ENCODE peak calls at places on chromosome 22, in seven cellular contexts. T is sigmoid colon, M is IMR-90, D is stomach, W is adrenal gland, I is body of pancreas, C is right lobe of liver. N is an unnamed sample.
A peak's percentile ranks its signal among the peaks of the same experiment; 100 is the strongest.

GRCh38 chr22:39294571-39295468 is 24.6 kb downstream of the RPL3 start:
- DNase-seq in D (no peak), C (no peak), W (no peak), M (no peak), T (no peak), I (no peak), N (no peak)

GRCh38 chr22:49324527-49325491 is 502.9 kb downstream of the BRD1 start:
- DNase-seq in T (no peak), D (peak; percentile 22), W (no peak), M (no peak), C (peak; percentile 16), I (no peak), N (peak; percentile 61)

GRCh38 chr22:47626428-47627390 is 864.3 kb downstream of the TBC1D22A start:
- DNase-seq in W (no peak), C (no peak), D (no peak), I (no peak), M (no peak), T (peak; percentile 28), N (peak; percentile 11)

GRCh38 chr22:48895831-48896765 is 931.6 kb downstream of the BRD1 start:
- DNase-seq in I (no peak), M (no peak), W (no peak), C (no peak), T (no peak), D (no peak), N (peak; percentile 60)

GRCh38 chr22:41028841-41029240 is 63.6 kb upstream of the EP300 start:
- DNase-seq in I (no peak), D (no peak), T (no peak), W (peak; percentile 19), C (no peak), M (peak; percentile 94), N (no peak)

GRCh38 chr22:20412474-20413216 is 18.7 kb downstream of the ZNF74 start:
- DNase-seq in D (no peak), M (no peak), I (no peak), W (no peak), T (peak; percentile 20), C (no peak), N (peak; percentile 45)

GRCh38 chr22:47625013-47625385 is 862.5 kb downstream of the TBC1D22A start:
- DNase-seq in I (no peak), C (no peak), T (peak; percentile 36), M (no peak), W (no peak), D (no peak), N (no peak)

GRCh38 chr22:49905465-49905864 is 12.8 kb downstream of the ALG12 start:
- DNase-seq in W (no peak), M (no peak), T (no peak), C (no peak), D (no peak), I (no peak), N (no peak)

GRCh38 chr22:39087881-39088687 is 9.0 kb upstream of the APOBEC3H start:
- DNase-seq in C (no peak), M (no peak), I (no peak), T (peak; percentile 74), D (no peak), W (peak; percentile 52), N (no peak)

GRCh38 chr22:17477401-17477833 is 85.9 kb upstream of the SLC25A18 start:
- DNase-seq in C (no peak), D (no peak), T (peak; percentile 82), W (peak; percentile 10), I (peak; percentile 30), M (no peak), N (no peak)

GRCh38 chr22:30340911-30341685 is 14.4 kb upstream of the TBC1D10A start:
- DNase-seq in I (no peak), M (no peak), C (no peak), D (no peak), T (peak; percentile 77), W (peak; percentile 86), N (no peak)

GRCh38 chr22:38429460-38430128 is 25.4 kb downstream of the KCNJ4 start:
- DNase-seq in I (no peak), W (no peak), T (no peak), M (peak; percentile 13), D (no peak), C (no peak), N (no peak)

GRCh38 chr22:50305658-50306566 is 1.5 kb downstream of the PLXNB2 start:
- DNase-seq in I (peak; percentile 80), M (peak; percentile 95), C (peak; percentile 90), W (peak; percentile 97), T (peak; percentile 93), D (peak; percentile 88), N (peak; percentile 83)

GRCh38 chr22:42796081-42796480 is 61.0 kb downstream of the ARFGAP3 start:
- DNase-seq in T (no peak), I (no peak), D (no peak), W (no peak), C (no peak), M (no peak), N (peak; percentile 83)

GRCh38 chr22:29768052-29768680 is 997 bp downstream of the UQCR10 start:
- DNase-seq in T (no peak), M (no peak), W (no peak), C (no peak), I (no peak), D (no peak), N (no peak)

GRCh38 chr22:30880181-30880601 is 88.4 kb downstream of the MORC2 start:
- DNase-seq in I (no peak), C (peak; percentile 10), M (no peak), D (no peak), W (no peak), T (no peak), N (no peak)

GRCh38 chr22:50252081-50253045 is 1.3 kb upstream of the HDAC10 start:
- DNase-seq in C (peak; percentile 82), T (peak; percentile 89), W (peak; percentile 85), M (peak; percentile 52), I (peak; percentile 83), D (peak; percentile 84), N (peak; percentile 96)

GRCh38 chr22:40829131-40829530 is 10.0 kb upstream of the SLC25A17 start:
- DNase-seq in I (no peak), W (no peak), T (no peak), D (no peak), C (no peak), M (no peak), N (no peak)

GRCh38 chr22:32579533-32580220 is 105.1 kb downstream of the FBXO7 start:
- DNase-seq in T (no peak), I (no peak), D (no peak), C (peak; percentile 74), M (peak; percentile 69), W (peak; percentile 22), N (peak; percentile 78)

GRCh38 chr22:44220727-44221680 is 40.3 kb downstream of the PARVG start:
- DNase-seq in D (no peak), T (peak; percentile 20), C (no peak), W (no peak), I (no peak), M (no peak), N (peak; percentile 5)

GRCh38 chr22:23836692-23837495 is 1.9 kb downstream of the DERL3 start:
- DNase-seq in D (no peak), W (no peak), M (no peak), C (peak; percentile 16), T (peak; percentile 62), I (no peak), N (no peak)

GRCh38 chr22:37824674-37825641 is 1.8 kb downstream of the GALR3 start:
- DNase-seq in M (no peak), T (no peak), I (no peak), C (no peak), W (peak; percentile 16), D (no peak), N (no peak)

GRCh38 chr22:27456696-27457503 is 344.7 kb downstream of the MN1 start:
- DNase-seq in M (peak; percentile 93), I (no peak), T (no peak), W (no peak), C (no peak), D (no peak), N (no peak)

GRCh38 chr22:36773935-36774334 is 2.0 kb downstream of the IFT27 start:
- DNase-seq in T (no peak), I (peak; percentile 33), C (no peak), M (peak; percentile 49), W (peak; percentile 31), D (no peak), N (no peak)

GRCh38 chr22:36775589-36775965 is 342 bp downstream of the IFT27 start:
- DNase-seq in I (peak; percentile 67), M (peak; percentile 5), T (peak; percentile 78), W (peak; percentile 39), D (peak; percentile 44), C (peak; percentile 48), N (no peak)

GRCh38 chr22:36776722-36777121 is 803 bp upstream of the IFT27 start:
- DNase-seq in W (no peak), D (no peak), M (no peak), I (no peak), T (no peak), C (no peak), N (no peak)

GRCh38 chr22:36778020-36778419 is 2.1 kb upstream of the IFT27 start:
- DNase-seq in T (no peak), D (no peak), I (no peak), C (no peak), M (no peak), W (no peak), N (no peak)

GRCh38 chr22:36775966-36776669 is at the start of gene IFT27:
- DNase-seq in D (peak; percentile 99), M (peak; percentile 100), I (peak; percentile 99), T (peak; percentile 100), W (peak; percentile 100), C (peak; percentile 95), N (peak; percentile 100)
- TF ChIP-seq POLR2A in D (no peak), M (peak; percentile 46), I (peak; percentile 70), T (peak; percentile 43), W (no peak), C (peak; percentile 22), N (no peak)

DNA sequence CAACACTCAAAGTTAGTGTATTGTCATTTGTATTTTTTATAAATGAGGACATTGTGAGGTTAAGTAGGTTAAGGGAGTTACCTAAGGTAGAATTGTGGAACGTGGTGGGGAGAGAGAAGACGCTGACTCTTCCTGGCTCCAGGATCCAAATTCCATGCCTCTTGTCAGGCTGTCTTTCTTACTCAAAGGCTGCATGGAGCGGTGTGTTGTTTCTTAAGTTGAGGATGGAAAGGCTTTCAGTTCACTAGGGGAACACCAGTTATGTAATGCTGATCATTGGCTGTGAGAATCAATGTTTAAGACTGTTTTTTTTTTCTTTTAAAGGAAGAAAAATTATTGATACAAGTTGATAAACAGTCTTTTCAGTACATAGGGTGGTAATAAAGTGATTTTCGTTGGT is 2.9 kb downstream of the UBE2L3 start:
- DNase-seq in T (no peak), M (no peak), I (no peak), C (no peak), D (no peak), W (no peak), N (no peak)
- H3K4me3 ChIP-seq in T (no peak overlapping the region), M (no peak overlapping the region), I (no peak overlapping the region), C (no peak overlapping the region), D (no peak overlapping the region), W (no peak overlapping the region), N (no peak overlapping the region)

GRCh38 chr22:46069518-46070214 is 80.7 kb upstream of the PPARA start:
- DNase-seq in T (peak; percentile 96), D (peak; percentile 84), C (peak; percentile 90), I (peak; percentile 95), W (peak; percentile 98), M (peak; percentile 91), N (peak; percentile 88)
- TF ChIP-seq POLR2A in T (peak; percentile 95), D (peak; percentile 86), C (peak; percentile 86), I (peak; percentile 98), W (peak; percentile 55), M (peak; percentile 87), N (no peak)

DNA sequence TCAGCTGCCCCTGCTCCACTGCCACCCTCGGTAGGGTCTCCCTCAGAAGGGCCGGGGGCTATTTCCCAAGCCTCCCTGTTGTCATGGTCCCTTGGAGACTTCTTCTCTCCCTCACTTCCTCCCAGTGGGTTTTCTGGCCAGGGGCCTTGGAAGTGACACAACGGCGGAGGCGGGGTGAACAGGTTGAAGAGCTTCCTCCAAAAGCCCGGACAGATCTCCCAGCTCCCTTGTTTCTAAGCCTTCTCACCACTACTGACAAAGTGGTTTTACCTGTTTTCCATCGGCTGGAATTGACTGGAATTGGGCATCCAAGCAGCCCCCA is 14.5 kb downstream of the MYH9 start:
- DNase-seq in D (no peak), M (peak; percentile 9), I (peak; percentile 59), T (no peak), C (peak; percentile 63), W (peak; percentile 47), N (no peak)
- H3K4me3 ChIP-seq in D (peak overlapping the region; percentile 13), M (no peak overlapping the region), I (no peak overlapping the region), T (peak overlapping the region; percentile 22), C (no peak overlapping the region), W (no peak overlapping the region), N (no peak overlapping the region)

N was measured in lower leg skin.